ENCODE peak calls at places on chromosomes 2 and 18, in five cellular contexts. P, J, W, G and V are unnamed samples.

GRCh38 chr2:39481611-39482010 is 44.5 kb upstream of the MAP4K3 start:
- DNase-seq in P (no peak), J (no peak), W (no peak), G (peak; percentile 78), V (no peak)

GRCh38 chr2:33457588-33458247 is 18.7 kb upstream of the RASGRP3 start:
- DNase-seq in P (no peak), J (no peak), W (peak; percentile 9), G (no peak), V (no peak)

GRCh38 chr18:48623468-48624220 is 84.8 kb downstream of the CTIF start:
- DNase-seq in P (no peak), J (no peak), W (peak; percentile 69), G (peak; percentile 15), V (no peak)

GRCh38 chr18:47067648-47068047 is 32.2 kb upstream of the ELOA2 start:
- DNase-seq in P (no peak), J (no peak), W (no peak), G (no peak), V (no peak)

GRCh38 chr2:214244847-214245246 is 166.0 kb upstream of the VWC2L start:
- DNase-seq in P (no peak), J (no peak), W (no peak), G (no peak), V (no peak)

GRCh38 chr2:151849413-151850010 is 21.3 kb upstream of the ARL5A start:
- DNase-seq in P (no peak), J (no peak), W (no peak), G (no peak), V (no peak)

GRCh38 chr2:189347540-189347939 is 93.7 kb upstream of the WDR75 start:
- DNase-seq in P (peak; percentile 11), J (no peak), W (peak; percentile 95), G (peak; percentile 87), V (peak; percentile 66)

GRCh38 chr2:171706152-171706803 is 19.0 kb downstream of the DYNC1I2 start:
- DNase-seq in P (no peak), J (no peak), W (no peak), G (peak; percentile 53), V (no peak)

GRCh38 chr2:207933396-207934045 is 91.8 kb downstream of the PLEKHM3 start:
- DNase-seq in P (no peak), J (no peak), W (no peak), G (no peak), V (no peak)

GRCh38 chr2:138373993-138374408 is 127.6 kb upstream of the SPOPL start:
- DNase-seq in P (peak; percentile 12), J (no peak), W (peak; percentile 21), G (peak; percentile 57), V (no peak)

GRCh38 chr2:3178206-3179031 is 199.2 kb downstream of the EIPR1 start:
- DNase-seq in P (no peak), J (no peak), W (no peak), G (no peak), V (no peak)

GRCh38 chr2:63741884-63742583 is 99.7 kb upstream of the UGP2 start:
- DNase-seq in P (no peak), J (no peak), W (peak; percentile 38), G (peak; percentile 53), V (no peak)

GRCh38 chr2:182207049-182207746 is 219.6 kb downstream of the PDE1A start:
- DNase-seq in P (peak; percentile 3), J (no peak), W (no peak), G (no peak), V (no peak)

GRCh38 chr18:68507781-68508180 is 207.1 kb downstream of the TMX3 start:
- DNase-seq in P (no peak), J (no peak), W (no peak), G (no peak), V (no peak)

GRCh38 chr18:65567372-65567771 is 183.4 kb upstream of the CDH7 start:
- DNase-seq in P (no peak), J (no peak), W (no peak), G (no peak), V (peak; percentile 35)

GRCh38 chr18:8751692-8752091 is 46.3 kb downstream of the MTCL1 start:
- DNase-seq in P (no peak), J (no peak), W (no peak), G (no peak), V (no peak)

GRCh38 chr2:362924-363323 is 75.0 kb upstream of the ALKAL2 start:
- DNase-seq in P (no peak), J (no peak), W (no peak), G (no peak), V (no peak)

GRCh38 chr2:120482334-120482733 is 136.4 kb downstream of the INHBB start:
- DNase-seq in P (no peak), J (no peak), W (no peak), G (no peak), V (no peak)

GRCh38 chr2:95232232-95232631 is 24.9 kb downstream of the ZNF892 start:
- DNase-seq in P (no peak), J (no peak), W (no peak), G (no peak), V (no peak)

GRCh38 chr2:181364492-181365175 is 92.6 kb upstream of the ITGA4 start:
- DNase-seq in P (no peak), J (no peak), W (peak; percentile 12), G (no peak), V (no peak)

GRCh38 chr2:229205704-229206103 is 65.4 kb downstream of the PID1 start:
- DNase-seq in P (no peak), J (no peak), W (no peak), G (no peak), V (no peak)

GRCh38 chr2:120778244-120778643 is 42.6 kb downstream of the GLI2 start:
- DNase-seq in P (no peak), J (no peak), W (no peak), G (no peak), V (no peak)

GRCh38 chr2:227366861-227367800 is 12.0 kb downstream of the TM4SF20 start:
- DNase-seq in P (no peak), J (peak; percentile 34), W (peak; percentile 87), G (no peak), V (peak; percentile 42)

GRCh38 chr2:73172963-73173362 is 29.4 kb upstream of the NOTO start:
- DNase-seq in P (no peak), J (no peak), W (no peak), G (no peak), V (no peak)

GRCh38 chr2:186058604-186059003 is 320.0 kb downstream of the FSIP2 start:
- DNase-seq in P (no peak), J (no peak), W (no peak), G (no peak), V (no peak)

GRCh38 chr18:54883816-54884604 is 55.7 kb downstream of the RAB27B start:
- DNase-seq in P (no peak), J (no peak), W (no peak), G (no peak), V (no peak)

GRCh38 chr2:38073211-38074005 is 2.5 kb downstream of the CYP1B1 start:
- DNase-seq in P (no peak), J (no peak), W (no peak), G (no peak), V (no peak)

GRCh38 chr2:96274355-96275056 is 8.5 kb downstream of the CIAO1 start:
- DNase-seq in P (no peak), J (no peak), W (no peak), G (no peak), V (no peak)

GRCh38 chr2:71801969-71802368 is 345.7 kb downstream of the CYP26B1 start:
- DNase-seq in P (no peak), J (no peak), W (peak; percentile 60), G (peak; percentile 47), V (no peak)

GRCh38 chr2:233705911-233706506 is 6.7 kb upstream of the UGT1A5 start:
- DNase-seq in P (no peak), J (no peak), W (no peak), G (no peak), V (no peak)

GRCh38 chr18:39635966-39636365 is 2070.4 kb upstream of the CELF4 start:
- DNase-seq in P (no peak), J (no peak), W (no peak), G (no peak), V (no peak)

GRCh38 chr2:159921752-159922404 is 123.9 kb upstream of the CD302 start:
- DNase-seq in P (no peak), J (no peak), W (peak; percentile 76), G (peak; percentile 77), V (no peak)

DNA sequence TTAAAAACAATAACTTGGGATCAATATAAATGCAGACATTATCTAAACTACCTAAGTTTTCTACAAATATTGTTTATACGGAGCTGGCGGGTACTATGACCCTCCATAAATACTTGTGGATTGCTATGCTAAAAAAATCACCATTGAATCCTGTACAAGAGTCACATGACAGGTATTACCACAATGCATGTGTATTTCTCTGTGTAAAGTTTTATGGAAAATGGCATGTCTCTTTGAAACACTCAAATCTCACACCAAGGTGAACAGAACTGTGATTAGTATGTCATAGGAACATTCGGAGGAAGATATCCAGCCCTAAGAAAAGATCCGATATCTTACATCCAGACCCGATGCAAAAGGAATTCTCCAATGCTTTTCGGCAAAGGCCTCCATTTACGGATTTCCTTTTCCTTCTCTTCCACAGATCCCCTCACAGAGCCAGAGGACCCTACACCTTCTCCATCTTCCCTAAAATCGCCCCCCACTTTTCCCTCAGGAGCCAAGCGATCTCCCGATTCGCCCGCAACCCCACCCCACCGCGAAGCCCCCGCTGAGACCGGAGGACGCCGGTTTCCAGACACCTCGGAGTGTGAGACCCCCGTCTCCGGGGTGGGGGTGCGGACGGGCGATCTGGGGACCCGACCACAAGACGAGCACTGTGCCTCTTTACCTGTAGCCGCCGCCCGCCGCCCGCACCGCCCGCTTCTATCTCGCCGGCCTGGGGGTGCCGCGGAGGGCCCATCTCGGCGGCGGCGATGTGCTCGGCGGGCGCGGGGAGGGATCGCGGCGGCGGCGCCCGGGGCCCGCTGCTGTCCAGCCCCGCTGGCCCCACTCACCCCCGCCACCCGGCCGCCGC is 1.2 kb downstream of the SAP130 start:
- DNase-seq in P (no peak), J (peak; percentile 4), W (no peak), G (peak; percentile 32), V (no peak)
- H3K4me3 ChIP-seq in P (peak overlapping the region; percentile 96), J (peak overlapping the region; percentile 100), W (peak overlapping the region; percentile 82), G (peak overlapping the region; percentile 91), V (peak overlapping the region; percentile 89)

DNA sequence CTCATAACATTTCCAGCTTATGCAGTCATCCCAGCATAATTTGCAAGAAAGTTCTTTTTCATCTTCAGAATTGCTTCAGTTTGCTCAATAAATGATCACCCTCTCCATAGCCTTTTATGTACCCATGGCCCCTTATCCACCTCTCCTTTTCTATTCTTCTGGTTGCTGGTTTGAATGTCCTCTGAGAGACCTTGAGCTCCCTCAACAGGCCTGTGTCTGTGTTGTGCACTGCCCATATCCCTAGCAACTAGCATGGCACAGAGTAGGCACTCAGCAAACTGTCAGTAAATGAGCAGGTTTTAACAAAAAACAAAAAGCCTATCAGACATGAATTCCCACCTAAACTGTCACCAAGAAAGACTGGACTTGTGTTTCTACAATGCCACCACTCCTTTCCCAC is 160.5 kb downstream of the AKAIN1 start:
- DNase-seq in P (no peak), J (no peak), W (no peak), G (no peak), V (no peak)
- TF ChIP-seq CTCF in P (no peak), J (no peak), W (no peak), G (no peak), V (no peak)

GRCh38 chr2:8281234-8281633 is 400.6 kb upstream of the ID2 start:
- DNase-seq in P (no peak), J (no peak), W (no peak), G (no peak), V (no peak)
- H3K4me3 ChIP-seq in P (no peak overlapping the region), J (no peak overlapping the region), W (no peak overlapping the region), G (no peak overlapping the region), V (no peak overlapping the region)

DNA sequence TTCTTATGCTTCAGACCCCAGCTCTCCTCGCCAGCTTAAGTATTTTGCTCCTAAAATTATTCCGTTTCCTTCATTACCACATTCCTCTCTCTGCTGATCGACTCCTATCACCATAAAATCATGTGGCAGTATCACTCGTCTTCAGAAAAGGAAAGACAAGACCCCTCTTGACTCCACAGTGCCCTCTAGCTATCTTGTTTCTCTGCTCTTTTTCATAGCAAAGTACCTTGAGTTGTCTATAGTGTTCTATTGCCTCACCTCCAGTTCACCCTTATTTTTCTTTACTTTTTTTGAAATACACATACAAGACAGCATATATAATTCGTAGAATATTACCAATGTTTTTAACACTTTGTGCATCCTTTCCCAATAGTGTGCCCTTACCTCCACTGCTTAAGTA is 273.2 kb upstream of the SIX3 start:
- DNase-seq in P (no peak), J (no peak), W (no peak), G (peak; percentile 10), V (no peak)
- TF ChIP-seq CTCF in P (peak; percentile 38), J (no peak), W (peak; percentile 36), G (peak; percentile 7), V (peak; percentile 7)